ENCODE peak calls at places on chromosomes 16 and 17, in seven cellular contexts. Z is cardiac muscle cell; E is dorsolateral prefrontal cortex; C is PC-3; V is GM20000; K is fibroblast of lung; A is CD4-positive, alpha-beta T cell. G is an unnamed sample.

GRCh38 chr16:84175351-84176081 is 11.3 kb downstream of the TAF1C start:
- DNase-seq in Z (no peak), E (no peak), C (peak; percentile 72), V (peak; percentile 66), K (peak; percentile 43), A (peak; percentile 59), G (peak; percentile 73)

GRCh38 chr17:77887110-77887463 is 71.4 kb upstream of the TNRC6C start:
- DNase-seq in Z (no peak), E (no peak), C (no peak), V (no peak), K (no peak), A (no peak), G (no peak)

GRCh38 chr16:14249291-14250032 is 178.3 kb downstream of the MRTFB start:
- DNase-seq in Z (peak; percentile 58), E (no peak), C (peak; percentile 54), V (peak; percentile 56), K (peak; percentile 20), A (peak; percentile 48), G (peak; percentile 55)

GRCh38 chr17:46949291-46950174 is 26.6 kb downstream of the GOSR2 start:
- DNase-seq in Z (no peak), E (peak; percentile 79), C (peak; percentile 82), V (no peak), K (peak; percentile 20), A (no peak), G (no peak)

GRCh38 chr16:23578096-23578830 is 17.9 kb downstream of the NDUFAB1 start:
- DNase-seq in Z (peak; percentile 67), E (no peak), C (no peak), V (no peak), K (no peak), A (no peak), G (no peak)

GRCh38 chr17:1005361-1005946 is 8.5 kb downstream of the TIMM22 start:
- DNase-seq in Z (peak; percentile 80), E (peak; percentile 83), C (no peak), V (no peak), K (peak; percentile 83), A (no peak), G (no peak)

GRCh38 chr17:67993153-67993997 is 2.9 kb downstream of the C17orf58 start:
- DNase-seq in Z (peak; percentile 91), E (peak; percentile 85), C (peak; percentile 93), V (peak; percentile 95), K (peak; percentile 82), A (peak; percentile 60), G (peak; percentile 89)

GRCh38 chr17:65468321-65468720 is 93.1 kb downstream of the AXIN2 start:
- DNase-seq in Z (no peak), E (no peak), C (no peak), V (no peak), K (no peak), A (no peak), G (no peak)

GRCh38 chr17:27276653-27277156 is 17.2 kb upstream of the WSB1 start:
- DNase-seq in Z (peak; percentile 90), E (no peak), C (no peak), V (no peak), K (no peak), A (no peak), G (no peak)

GRCh38 chr17:46948544-46948943 is 25.6 kb downstream of the GOSR2 start:
- DNase-seq in Z (no peak), E (no peak), C (no peak), V (no peak), K (no peak), A (no peak), G (no peak)

GRCh38 chr17:78493455-78494188 is 83.6 kb downstream of the DNAH17 start:
- DNase-seq in Z (no peak), E (no peak), C (no peak), V (no peak), K (no peak), A (no peak), G (no peak)

GRCh38 chr17:82702161-82702932 is 3.8 kb upstream of the RAB40B start:
- DNase-seq in Z (no peak), E (peak; percentile 87), C (no peak), V (no peak), K (no peak), A (no peak), G (no peak)

GRCh38 chr17:62637809-62638208 is 10.3 kb downstream of the MRC2 start:
- DNase-seq in Z (no peak), E (no peak), C (no peak), V (no peak), K (no peak), A (no peak), G (no peak)

GRCh38 chr17:77343031-77343866 is 202.5 kb downstream of the SEC14L1 start:
- DNase-seq in Z (no peak), E (no peak), C (no peak), V (no peak), K (no peak), A (no peak), G (no peak)

GRCh38 chr17:28982191-28982793 is 23.5 kb downstream of the SEZ6 start:
- DNase-seq in Z (peak; percentile 70), E (no peak), C (no peak), V (peak; percentile 73), K (peak; percentile 18), A (peak; percentile 41), G (no peak)

GRCh38 chr16:49754495-49755290 is 101.2 kb downstream of the ZNF423 start:
- DNase-seq in Z (peak; percentile 62), E (no peak), C (no peak), V (no peak), K (peak; percentile 69), A (no peak), G (no peak)

GRCh38 chr17:82402865-82403264 is 15.3 kb upstream of the HEXD start:
- DNase-seq in Z (no peak), E (no peak), C (no peak), V (peak; percentile 91), K (no peak), A (no peak), G (no peak)

GRCh38 chr16:69013991-69014390 is 91.5 kb upstream of the HAS3 start:
- DNase-seq in Z (peak; percentile 5), E (no peak), C (no peak), V (no peak), K (peak; percentile 42), A (no peak), G (no peak)

GRCh38 chr16:89309438-89310122 is 92.1 kb downstream of the ZNF778 start:
- DNase-seq in Z (no peak), E (no peak), C (no peak), V (no peak), K (no peak), A (no peak), G (no peak)

GRCh38 chr16:89308391-89309333 is 91.2 kb downstream of the ZNF778 start:
- DNase-seq in Z (no peak), E (no peak), C (no peak), V (no peak), K (no peak), A (peak; percentile 24), G (no peak)

GRCh38 chr16:89304941-89305705 is 87.6 kb downstream of the ZNF778 start:
- DNase-seq in Z (no peak), E (no peak), C (no peak), V (no peak), K (no peak), A (no peak), G (no peak)

GRCh38 chr16:89304181-89304851 is 86.8 kb downstream of the ZNF778 start:
- DNase-seq in Z (no peak), E (no peak), C (no peak), V (no peak), K (no peak), A (no peak), G (no peak)

GRCh38 chr16:89307421-89307805 is 89.9 kb downstream of the ZNF778 start:
- DNase-seq in Z (no peak), E (no peak), C (no peak), V (no peak), K (no peak), A (no peak), G (no peak)
- TF ChIP-seq CTCF in Z (no peak), E (no peak), C (no peak), V (no peak), K (no peak), A (no peak), G (no peak)

GRCh38 chr16:48272837-48273421 is 25.6 kb upstream of the ABCC11 start:
- DNase-seq in Z (no peak), E (no peak), C (no peak), V (no peak), K (peak; percentile 16), A (no peak), G (no peak)

GRCh38 chr16:48274476-48274875 is 27.1 kb upstream of the ABCC11 start:
- DNase-seq in Z (no peak), E (no peak), C (no peak), V (no peak), K (no peak), A (no peak), G (no peak)

GRCh38 chr16:48271728-48272127 is 24.4 kb upstream of the ABCC11 start:
- DNase-seq in Z (no peak), E (no peak), C (no peak), V (no peak), K (peak; percentile 22), A (no peak), G (no peak)

DNA sequence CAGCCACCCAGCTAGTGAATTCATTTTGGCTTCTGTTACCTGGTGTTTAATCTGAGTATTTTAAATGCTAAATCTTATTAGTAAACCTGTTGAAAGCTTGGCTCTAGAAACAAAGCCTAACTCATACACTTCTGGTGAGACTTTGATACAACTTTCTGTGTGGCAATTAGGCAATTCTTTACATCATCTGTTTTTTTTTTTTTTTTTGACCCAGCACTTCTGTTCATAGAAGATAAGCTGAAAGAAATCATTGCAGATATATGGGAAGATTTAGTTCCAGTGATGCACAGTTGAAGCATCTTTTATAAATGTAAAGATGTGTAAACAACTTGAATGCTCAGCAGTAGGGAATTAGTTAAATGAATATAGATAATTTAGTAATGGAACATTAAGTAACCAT is 21.7 kb upstream of the ABCC11 start:
- DNase-seq in Z (no peak), E (no peak), C (no peak), V (no peak), K (no peak), A (no peak), G (no peak)
- TF ChIP-seq CTCF in Z (no peak), E (no peak), C (no peak), V (no peak), K (no peak), A (no peak), G (no peak)

GRCh38 chr16:31451201-31451600 is 8.1 kb upstream of the ARMC5 start:
- DNase-seq in Z (no peak), E (no peak), C (no peak), V (no peak), K (no peak), A (no peak), G (no peak)

GRCh38 chr16:31452631-31453106 is 6.6 kb upstream of the ARMC5 start:
- DNase-seq in Z (peak; percentile 92), E (no peak), C (peak; percentile 61), V (no peak), K (peak; percentile 93), A (no peak), G (no peak)

GRCh38 chr16:31453255-31454204 is 5.8 kb upstream of the ARMC5 start:
- DNase-seq in Z (peak; percentile 65), E (no peak), C (peak; percentile 34), V (no peak), K (peak; percentile 49), A (no peak), G (no peak)

GRCh38 chr16:31455601-31456314 is 3.5 kb upstream of the ARMC5 start:
- DNase-seq in Z (peak; percentile 39), E (no peak), C (no peak), V (peak; percentile 20), K (no peak), A (no peak), G (no peak)

GRCh38 chr16:31451681-31452351 is 7.5 kb upstream of the ARMC5 start:
- DNase-seq in Z (peak; percentile 79), E (peak; percentile 58), C (peak; percentile 60), V (no peak), K (peak; percentile 78), A (no peak), G (no peak)
- TF ChIP-seq CTCF in Z (peak; percentile 78), E (peak; percentile 41), C (peak; percentile 55), V (no peak), K (peak; percentile 79), A (no peak), G (peak; percentile 45)

GRCh38 chr17:74457820-74458166 is 8.6 kb upstream of the CD300A start:
- DNase-seq in Z (no peak), E (no peak), C (no peak), V (no peak), K (no peak), A (no peak), G (no peak)
- TF ChIP-seq CTCF in Z (no peak), E (peak; percentile 23), C (peak; percentile 21), V (no peak), K (no peak), A (peak; percentile 7), G (peak; percentile 35)